ENCODE peak calls at places on chromosomes 3 and 15, in nine cellular contexts. G, J, B, V, Q, E, K, Y and I are unnamed samples.

GRCh38 chr3:22886394-22886793 is 316.7 kb upstream of the UBE2E2 start:
- DNase-seq in Q (no peak), Y (no peak), K (peak; percentile 30), G (no peak), B (no peak), J (no peak), V (no peak), E (no peak), I (no peak)

GRCh38 chr3:146528954-146529353 is 15.5 kb downstream of the PLSCR1 start:
- DNase-seq in K (no peak), J (no peak), G (no peak), E (no peak), B (peak; percentile 79), Y (peak; percentile 48), V (no peak), Q (peak; percentile 59), I (no peak)

GRCh38 chr3:42906905-42907183 is 902 bp downstream of the ZNF662 start:
- DNase-seq in Y (no peak), G (no peak), B (no peak), Q (no peak), E (no peak), K (no peak), V (no peak), J (no peak), I (peak; percentile 22)

GRCh38 chr3:53032609-53033008 is 13.3 kb downstream of the SFMBT1 start:
- DNase-seq in Q (no peak), E (no peak), B (no peak), Y (no peak), V (no peak), J (no peak), K (no peak), G (no peak), I (no peak)

GRCh38 chr3:112378989-112379692 is 46.2 kb downstream of the CD200 start:
- DNase-seq in V (peak; percentile 99), K (no peak), Y (no peak), Q (peak; percentile 79), B (peak; percentile 92), J (peak; percentile 98), E (no peak), G (no peak), I (peak; percentile 57)

GRCh38 chr3:64900220-64900619 is 212.4 kb upstream of the ADAMTS9 start:
- DNase-seq in E (no peak), K (peak; percentile 29), V (no peak), Q (no peak), G (no peak), J (no peak), B (no peak), Y (no peak), I (no peak)

GRCh38 chr3:127729556-127730056 is 56.9 kb downstream of the ABTB1 start:
- DNase-seq in B (peak; percentile 16), E (no peak), V (peak; percentile 35), G (peak; percentile 63), Y (no peak), J (peak; percentile 43), K (no peak), Q (no peak), I (no peak)

GRCh38 chr15:28019594-28020320 is 79.4 kb downstream of the OCA2 start:
- DNase-seq in Y (no peak), B (no peak), V (no peak), K (no peak), E (peak; percentile 66), G (no peak), J (no peak), Q (no peak), I (no peak)

GRCh38 chr3:159882784-159883779 is 105.6 kb upstream of the IL12A start:
- DNase-seq in K (no peak), V (peak; percentile 32), Y (no peak), Q (peak; percentile 89), J (peak; percentile 30), E (no peak), G (no peak), B (peak; percentile 97), I (no peak)

GRCh38 chr3:182837855-182838454 is 44.7 kb downstream of the ATP11B start:
- DNase-seq in V (peak; percentile 57), K (no peak), Y (peak; percentile 12), B (peak; percentile 48), J (peak; percentile 55), Q (peak; percentile 12), G (no peak), E (no peak), I (peak; percentile 50)

GRCh38 chr3:81891496-81891895 is 130.1 kb upstream of the GBE1 start:
- DNase-seq in Q (no peak), E (no peak), Y (no peak), J (no peak), V (no peak), B (no peak), K (no peak), G (no peak), I (no peak)

GRCh38 chr3:20125912-20126311 is 60.1 kb downstream of the SGO1 start:
- DNase-seq in J (no peak), G (peak; percentile 78), V (no peak), Y (no peak), Q (no peak), B (no peak), E (no peak), K (no peak), I (peak; percentile 5)

GRCh38 chr15:35624881-35625280 is 78.9 kb upstream of the DPH6 start:
- DNase-seq in E (peak; percentile 76), B (peak; percentile 92), G (no peak), V (peak; percentile 93), Q (peak; percentile 82), K (no peak), Y (peak; percentile 59), J (peak; percentile 96), I (peak; percentile 91)

GRCh38 chr3:30894521-30895289 is at the start of gene GADL1:
- DNase-seq in E (no peak), J (peak; percentile 21), Y (peak; percentile 1), K (peak; percentile 24), G (peak; percentile 74), Q (peak; percentile 33), B (peak; percentile 8), V (peak; percentile 11), I (peak; percentile 17)

GRCh38 chr15:101724675-101725005 is 367 bp upstream of the TARS3 start:
- DNase-seq in J (no peak), B (no peak), G (no peak), V (no peak), Q (no peak), Y (no peak), K (no peak), E (no peak), I (no peak)
- H3K4me3 ChIP-seq in J (no peak overlapping the region), B (peak overlapping the region; percentile 6), G (peak overlapping the region; percentile 73), V (peak overlapping the region; percentile 33), Q (no peak overlapping the region), Y (peak overlapping the region; percentile 17), K (peak overlapping the region; percentile 88), E (peak overlapping the region; percentile 85), I (peak overlapping the region; percentile 48)

GRCh38 chr15:73981761-73982222 is 10.3 kb downstream of the STOML1 start:
- DNase-seq in J (peak; percentile 12), Q (no peak), Y (no peak), K (no peak), G (no peak), B (no peak), E (no peak), V (no peak), I (no peak)
- TF ChIP-seq CTCF in J (no peak), Q (no peak), Y (no peak), K (no peak), G (no peak), B (no peak), E (no peak), V (no peak), I (no peak)

DNA sequence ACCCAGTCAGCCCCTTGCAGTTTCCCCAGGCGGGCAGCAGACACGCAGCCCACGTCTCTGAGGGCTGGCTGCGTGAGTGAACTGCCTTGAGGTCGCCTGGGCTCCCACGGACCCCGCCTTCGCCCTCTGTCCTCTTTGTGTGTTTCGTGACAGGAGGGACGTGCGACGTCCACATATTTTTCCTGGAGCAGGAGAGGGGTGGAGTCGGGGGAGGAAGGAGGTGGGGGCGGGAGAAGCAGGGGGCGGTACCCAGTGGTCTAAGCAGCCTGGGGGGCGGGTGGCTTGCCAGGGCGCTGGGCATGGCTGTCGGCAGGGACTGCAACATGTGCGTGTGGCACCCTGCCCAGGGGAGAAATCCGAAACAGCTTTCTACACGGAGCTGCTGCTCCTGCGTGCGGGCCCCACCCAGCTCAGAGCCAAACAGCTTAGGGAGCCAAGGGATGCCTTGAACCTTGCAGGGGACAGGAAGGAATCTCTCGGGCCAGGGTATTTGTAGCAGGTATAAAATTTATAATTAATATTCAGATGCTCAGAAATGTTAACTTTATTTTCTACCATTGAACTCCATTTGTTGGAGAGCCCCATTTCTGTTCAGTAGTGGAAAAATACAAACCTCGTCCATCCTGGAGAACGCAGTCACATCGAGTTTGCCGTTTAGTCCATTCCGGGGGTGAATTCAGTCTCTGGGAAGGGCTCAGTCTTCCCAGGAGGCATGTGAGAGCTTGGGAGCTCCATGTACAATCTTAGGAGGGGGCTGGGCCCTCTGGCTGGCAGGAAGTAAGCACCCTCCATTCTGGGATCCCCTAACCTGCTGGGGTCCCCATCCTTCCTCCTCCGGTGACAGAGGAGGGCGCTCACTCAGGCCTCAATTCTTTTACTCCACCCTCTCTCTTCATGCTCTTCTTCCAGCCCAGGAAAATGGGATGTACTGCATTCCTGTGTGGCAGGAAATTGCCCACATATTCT is 79.1 kb upstream of the MEF2A start:
- DNase-seq in G (peak; percentile 89), B (peak; percentile 60), K (peak; percentile 89), Y (no peak), V (peak; percentile 74), E (peak; percentile 86), J (peak; percentile 71), Q (peak; percentile 49), I (peak; percentile 94)
- H3K4me3 ChIP-seq in G (peak overlapping the region; percentile 31), B (peak overlapping the region; percentile 7), K (peak overlapping the region; percentile 59), Y (peak overlapping the region; percentile 30), V (peak overlapping the region; percentile 35), E (peak overlapping the region; percentile 70), J (no peak overlapping the region), Q (peak overlapping the region; percentile 44), I (peak overlapping the region; percentile 44)

GRCh38 chr3:142961539-142961938 is 1.9 kb downstream of the PAQR9 start:
- DNase-seq in B (no peak), E (no peak), J (no peak), V (no peak), Y (no peak), G (no peak), K (no peak), Q (no peak), I (peak; percentile 17)

GRCh38 chr3:142962520-142963265 is 781 bp downstream of the PAQR9 start:
- DNase-seq in G (no peak), K (no peak), Q (no peak), J (no peak), B (no peak), E (no peak), Y (no peak), V (no peak), I (no peak)

GRCh38 chr3:142962175-142962519 is 1.3 kb downstream of the PAQR9 start:
- DNase-seq in Q (no peak), G (no peak), J (no peak), V (no peak), Y (no peak), K (no peak), B (no peak), E (no peak), I (no peak)

GRCh38 chr3:142960322-142960850 is 3.1 kb downstream of the PAQR9 start:
- DNase-seq in V (no peak), K (no peak), B (no peak), Y (no peak), G (no peak), Q (no peak), E (no peak), J (no peak), I (no peak)

DNA sequence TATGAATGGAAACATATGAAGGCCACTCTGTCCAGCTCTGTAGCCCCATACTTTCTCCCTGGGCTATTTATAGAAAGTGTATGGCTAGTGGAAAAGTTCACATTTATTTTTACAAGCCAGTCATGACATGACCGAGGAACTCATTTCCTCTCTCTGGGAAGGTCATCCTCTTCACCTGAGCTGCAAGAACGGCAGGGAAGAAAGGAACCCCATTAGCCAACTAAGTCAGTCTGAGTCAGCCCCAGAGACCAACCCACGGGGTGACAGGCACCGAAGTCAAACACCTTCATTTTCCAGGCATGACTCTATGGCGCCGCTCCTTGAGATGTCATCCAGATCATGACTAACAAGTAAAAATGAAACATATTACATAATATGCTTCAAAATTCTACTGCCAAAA is 4.8 kb downstream of the PAQR9 start:
- DNase-seq in Q (peak; percentile 72), E (no peak), K (no peak), G (no peak), Y (no peak), B (peak; percentile 49), V (peak; percentile 24), J (no peak), I (peak; percentile 35)
- TF ChIP-seq CTCF in Q (no peak), E (no peak), K (no peak), G (no peak), Y (no peak), B (no peak), V (no peak), J (no peak), I (no peak)